ENCODE peak calls at places on chromosomes 11 and 22, in five cellular contexts. B is activated T-helper 1 cell treated with anti-CD3 and anti-CD28 coated beads, Interleukin-2, amount 50 U/mL, for 16 hours; Q is sigmoid colon; G is G401; X is cardiac muscle cell. R is an unnamed sample.

GRCh38 chr22:41479671-41480396 is 10.9 kb downstream of the ACO2 start:
- DNase-seq in B (no peak), Q (no peak), G (peak), X (no peak), R (no peak)

GRCh38 chr11:123249354-123249753 is 54.3 kb upstream of the CLMP start:
- DNase-seq in B (no peak), Q (no peak), G (no peak), X (no peak), R (no peak)

GRCh38 chr22:37212174-37212906 is at the start of gene SSTR3:
- DNase-seq in B (no peak), Q (peak), G (peak), X (peak), R (peak)

GRCh38 chr22:25898707-25899365 is 156.8 kb downstream of the MYO18B start:
- DNase-seq in B (no peak), Q (no peak), G (peak), X (peak), R (no peak)

GRCh38 chr22:34812631-34813030 is 253.3 kb upstream of the ISX start:
- DNase-seq in B (no peak), Q (no peak), G (no peak), X (no peak), R (no peak)

GRCh38 chr11:86620796-86621575 is 51.4 kb downstream of the ME3 start:
- DNase-seq in B (no peak), Q (no peak), G (no peak), X (no peak), R (no peak)

GRCh38 chr22:17237031-17237668 is 17.9 kb upstream of the ADA2 start:
- DNase-seq in B (no peak), Q (no peak), G (no peak), X (no peak), R (peak)

GRCh38 chr11:108341654-108342053 is 118.8 kb downstream of the ATM start:
- DNase-seq in B (no peak), Q (no peak), G (no peak), X (no peak), R (no peak)

GRCh38 chr22:37906364-37907008 is 389 bp downstream of the MICALL1 start:
- DNase-seq in B (no peak), Q (peak), G (no peak), X (peak), R (peak)

GRCh38 chr22:31451709-31452571 is 37.7 kb downstream of the EIF4ENIF1 start:
- DNase-seq in B (no peak), Q (no peak), G (peak), X (peak), R (no peak)

GRCh38 chr11:58923300-58923788 is 15.9 kb upstream of the GLYATL1 start:
- DNase-seq in B (no peak), Q (no peak), G (peak), X (peak), R (no peak)

GRCh38 chr11:96111308-96111707 is 187.4 kb upstream of the MTMR2 start:
- DNase-seq in B (no peak), Q (no peak), G (no peak), X (no peak), R (no peak)

GRCh38 chr11:101706541-101706940 is 122.7 kb upstream of the TRPC6 start:
- DNase-seq in B (no peak), Q (no peak), G (no peak), X (no peak), R (no peak)

GRCh38 chr11:911031-911889 is 650 bp upstream of the CHID1 start:
- DNase-seq in B (no peak), Q (no peak), G (no peak), X (peak), R (peak)

GRCh38 chr22:41772198-41772597 is 28.3 kb upstream of the CCDC134 start:
- DNase-seq in B (no peak), Q (no peak), G (no peak), X (no peak), R (no peak)

GRCh38 chr22:21727159-21727558 is 8.4 kb downstream of the YPEL1 start:
- DNase-seq in B (no peak), Q (no peak), G (no peak), X (no peak), R (no peak)

GRCh38 chr11:72959998-72960731 is 146.0 kb downstream of the ATG16L2 start:
- DNase-seq in B (no peak), Q (no peak), G (no peak), X (no peak), R (no peak)